ENCODE peak calls at places on chromosomes 16 and 17, in six cellular contexts. Z is NCI-H1694 treated with DMSO at 0.1 percent for 48 hours; G is HuH-7; B is neural progenitor cell; D is heart right ventricle; H is activated CD4-positive, alpha-beta T cell treated with anti-CD3 and anti-CD28 coated beads, Interleukin-2, amount 10 ng/mL, durations not matched to agents 7 days and 5 days. X is an unnamed sample.

GRCh38 chr17:44362964-44363612 is 565 bp downstream of the FAM171A2 start:
- DNase-seq in Z (no peak), G (peak), B (peak), D (peak), H (peak), X (no peak)

GRCh38 chr17:6936370-6937028 is 59.4 kb upstream of the ALOX12 start:
- DNase-seq in Z (no peak), G (no peak), B (no peak), D (no peak), H (no peak), X (no peak)

GRCh38 chr16:89538286-89538685 is 22.2 kb upstream of the RPL13 start:
- DNase-seq in Z (no peak), G (no peak), B (no peak), D (no peak), H (no peak), X (no peak)

GRCh38 chr16:59259074-59259963 is 525.2 kb upstream of the GOT2 start:
- DNase-seq in Z (no peak), G (no peak), B (no peak), D (no peak), H (peak), X (no peak)

GRCh38 chr17:16537130-16537458 is 31.9 kb downstream of the ZNF287 start:
- DNase-seq in Z (no peak), G (no peak), B (no peak), D (no peak), H (no peak), X (no peak)

GRCh38 chr17:45425125-45425983 is 7.3 kb downstream of the ARHGAP27 start:
- DNase-seq in Z (peak), G (peak), B (peak), D (no peak), H (no peak), X (peak)

GRCh38 chr17:43416998-43417891 is 18.5 kb downstream of the ARL4D start:
- DNase-seq in Z (peak), G (no peak), B (no peak), D (peak), H (no peak), X (no peak)

GRCh38 chr16:50037791-50038190 is 12.8 kb downstream of the CNEP1R1 start:
- DNase-seq in Z (no peak), G (no peak), B (no peak), D (no peak), H (no peak), X (no peak)

GRCh38 chr17:29778936-29779811 is 150.9 kb downstream of the SSH2 start:
- DNase-seq in Z (peak), G (peak), B (peak), D (peak), H (peak), X (no peak)

GRCh38 chr17:48241131-48241591 is 133.6 kb downstream of the SNX11 start:
- DNase-seq in Z (no peak), G (no peak), B (no peak), D (peak), H (peak), X (no peak)

GRCh38 chr17:29709861-29710849 is 87.4 kb upstream of the CORO6 start:
- DNase-seq in Z (no peak), G (no peak), B (no peak), D (no peak), H (no peak), X (no peak)

GRCh38 chr17:35130392-35130791 is 9.0 kb downstream of the FNDC8 start:
- DNase-seq in Z (no peak), G (no peak), B (no peak), D (no peak), H (no peak), X (no peak)

GRCh38 chr16:70715860-70716357 is 30.1 kb upstream of the MTSS2 start:
- DNase-seq in Z (peak), G (no peak), B (no peak), D (no peak), H (no peak), X (peak)

GRCh38 chr16:27959914-27960313 is 103.6 kb downstream of the GSG1L start:
- DNase-seq in Z (no peak), G (no peak), B (no peak), D (no peak), H (no peak), X (no peak)

GRCh38 chr16:87506423-87507350 is 13.9 kb upstream of the ZCCHC14 start:
- DNase-seq in Z (no peak), G (no peak), B (no peak), D (no peak), H (no peak), X (no peak)

GRCh38 chr17:6608321-6608720 is 32.2 kb downstream of the KIAA0753 start:
- DNase-seq in Z (no peak), G (no peak), B (no peak), D (no peak), H (no peak), X (no peak)

GRCh38 chr16:48613061-48613957 is 3.3 kb upstream of the N4BP1 start:
- DNase-seq in Z (no peak), G (no peak), B (no peak), D (no peak), H (peak), X (no peak)

GRCh38 chr17:56131431-56131830 is 21.8 kb upstream of the ANKFN1 start:
- DNase-seq in Z (no peak), G (no peak), B (no peak), D (no peak), H (no peak), X (no peak)

GRCh38 chr17:30290696-30291570 is 811 bp downstream of the BLMH start:
- DNase-seq in Z (peak), G (peak), B (peak), D (peak), H (peak), X (no peak)

GRCh38 chr17:78892520-78892919 is 10.5 kb downstream of the CEP295NL start:
- DNase-seq in Z (no peak), G (no peak), B (no peak), D (no peak), H (no peak), X (no peak)

GRCh38 chr17:4551141-4551540 is 4.0 kb downstream of the MYBBP1A start:
- DNase-seq in Z (no peak), G (no peak), B (no peak), D (no peak), H (no peak), X (no peak)

GRCh38 chr17:4045477-4045876 is 81.2 kb upstream of the ATP2A3 start:
- DNase-seq in Z (no peak), G (no peak), B (no peak), D (no peak), H (peak), X (no peak)

GRCh38 chr16:84526794-84527485 is 22.5 kb upstream of the MEAK7 start:
- DNase-seq in Z (no peak), G (no peak), B (peak), D (peak), H (no peak), X (no peak)

GRCh38 chr17:44976198-44976597 is 8.1 kb upstream of the C1QL1 start:
- DNase-seq in Z (no peak), G (no peak), B (no peak), D (no peak), H (no peak), X (no peak)

GRCh38 chr16:54923055-54923473 is 7.6 kb upstream of the IRX5 start:
- DNase-seq in Z (no peak), G (no peak), B (no peak), D (no peak), H (no peak), X (no peak)

GRCh38 chr16:66275795-66276428 is 90.6 kb upstream of the CDH5 start:
- DNase-seq in Z (peak), G (peak), B (peak), D (no peak), H (peak), X (no peak)

GRCh38 chr16:54098247-54098646 is 188.3 kb downstream of the IRX3 start:
- DNase-seq in Z (peak), G (no peak), B (no peak), D (no peak), H (no peak), X (no peak)

GRCh38 chr16:84485255-84486010 is 19.0 kb downstream of the MEAK7 start:
- DNase-seq in Z (no peak), G (no peak), B (no peak), D (no peak), H (no peak), X (no peak)

GRCh38 chr16:68265078-68265925 is 976 bp downstream of the SLC7A6 start:
- DNase-seq in Z (no peak), G (peak), B (peak), D (peak), H (peak), X (peak)

GRCh38 chr16:86319871-86320270 is 190.5 kb upstream of the FOXF1 start:
- DNase-seq in Z (no peak), G (no peak), B (no peak), D (no peak), H (peak), X (no peak)

GRCh38 chr16:14140916-14141315 is 69.8 kb downstream of the MRTFB start:
- DNase-seq in Z (no peak), G (no peak), B (no peak), D (no peak), H (no peak), X (no peak)

GRCh38 chr17:28001149-28001548 is 41.3 kb upstream of the NLK start:
- DNase-seq in Z (no peak), G (no peak), B (no peak), D (no peak), H (no peak), X (no peak)

GRCh38 chr16:72110662-72111615 is 17.3 kb downstream of the DHX38 start:
- DNase-seq in Z (no peak), G (no peak), B (no peak), D (no peak), H (no peak), X (no peak)

GRCh38 chr17:75637561-75637960 is 4.3 kb downstream of the SMIM5 start:
- DNase-seq in Z (no peak), G (no peak), B (no peak), D (no peak), H (no peak), X (no peak)

GRCh38 chr17:75594499-75595283 is 7.1 kb downstream of the MYO15B start:
- DNase-seq in Z (no peak), G (no peak), B (no peak), D (no peak), H (no peak), X (no peak)